ENCODE peak calls at places on chromosomes 6 and 20, in six cellular contexts. C is RWPE2, H is mammary epithelial cell, G is brain microvascular endothelial cell, T is heart left ventricle, M is cardiac muscle cell. U is an unnamed sample.

GRCh38 chr6:52647199-52647598 is 23.7 kb upstream of the TMEM14A start:
- DNase-seq in C (no peak), H (peak; percentile 21), G (no peak), T (no peak), M (peak; percentile 46), U (no peak)

GRCh38 chr6:133894795-133895401 is 6.0 kb downstream of the TCF21 start:
- DNase-seq in C (no peak), H (no peak), G (no peak), T (peak; percentile 69), M (peak; percentile 92), U (no peak)

GRCh38 chr20:52313335-52313963 is 121.9 kb upstream of the ZFP64 start:
- DNase-seq in C (no peak), H (peak; percentile 23), G (peak; percentile 3), T (no peak), M (peak; percentile 68), U (peak; percentile 1)

GRCh38 chr20:8161262-8162071 is 29.4 kb downstream of the PLCB1 start:
- DNase-seq in C (no peak), H (no peak), G (peak; percentile 28), T (no peak), M (no peak), U (no peak)

GRCh38 chr20:57835053-57835452 is 125.2 kb upstream of the PMEPA1 start:
- DNase-seq in C (no peak), H (no peak), G (no peak), T (no peak), M (no peak), U (no peak)

GRCh38 chr6:87705070-87705691 is 3.1 kb upstream of the AKIRIN2 start:
- DNase-seq in C (no peak), H (no peak), G (peak; percentile 37), T (no peak), M (no peak), U (no peak)

GRCh38 chr20:56628873-56629463 is at the start of gene TFAP2C:
- DNase-seq in C (peak; percentile 97), H (peak; percentile 78), G (peak; percentile 29), T (peak; percentile 37), M (peak; percentile 45), U (no peak)

GRCh38 chr6:74946961-74947360 is 258.9 kb downstream of the COL12A1 start:
- DNase-seq in C (no peak), H (peak; percentile 82), G (peak; percentile 40), T (no peak), M (peak; percentile 42), U (no peak)

GRCh38 chr6:143397229-143398222 is 53.0 kb downstream of the ADAT2 start:
- DNase-seq in C (peak; percentile 92), H (peak; percentile 100), G (peak; percentile 66), T (peak; percentile 51), M (peak; percentile 94), U (no peak)

GRCh38 chr20:40632346-40632976 is 56.6 kb downstream of the MAFB start:
- DNase-seq in C (peak; percentile 24), H (no peak), G (no peak), T (no peak), M (no peak), U (no peak)

GRCh38 chr20:64228751-64229518 is 26.6 kb upstream of the PCMTD2 start:
- DNase-seq in C (peak; percentile 80), H (no peak), G (no peak), T (no peak), M (no peak), U (no peak)

GRCh38 chr6:2791124-2792050 is 26.2 kb downstream of the WRNIP1 start:
- DNase-seq in C (no peak), H (peak; percentile 82), G (peak; percentile 94), T (peak; percentile 78), M (peak; percentile 87), U (peak; percentile 53)

GRCh38 chr20:63701329-63702035 is 5.0 kb downstream of the TNFRSF6B start:
- DNase-seq in C (peak; percentile 88), H (no peak), G (no peak), T (no peak), M (no peak), U (no peak)

GRCh38 chr6:74814440-74814839 is 391.4 kb downstream of the COL12A1 start:
- DNase-seq in C (no peak), H (no peak), G (no peak), T (no peak), M (no peak), U (no peak)

GRCh38 chr6:90574610-90575009 is 12.3 kb downstream of the MAP3K7 start:
- DNase-seq in C (no peak), H (no peak), G (peak; percentile 9), T (no peak), M (peak; percentile 28), U (no peak)

GRCh38 chr6:69868252-69868804 is 2.0 kb downstream of the COL19A1 start:
- DNase-seq in C (no peak), H (no peak), G (no peak), T (no peak), M (no peak), U (no peak)

GRCh38 chr6:25582101-25582500 is 69.9 kb upstream of the SCGN start:
- DNase-seq in C (no peak), H (no peak), G (no peak), T (no peak), M (no peak), U (no peak)

GRCh38 chr6:155497273-155497672 is 41.6 kb upstream of the NOX3 start:
- DNase-seq in C (no peak), H (no peak), G (no peak), T (no peak), M (no peak), U (no peak)

GRCh38 chr20:39412091-39412490 is 449.9 kb downstream of the DHX35 start:
- DNase-seq in C (no peak), H (no peak), G (no peak), T (no peak), M (no peak), U (no peak)

GRCh38 chr6:45896783-45897441 is 118.7 kb downstream of the CLIC5 start:
- DNase-seq in C (no peak), H (no peak), G (no peak), T (no peak), M (peak; percentile 69), U (no peak)

GRCh38 chr6:13810688-13811446 is 3.5 kb downstream of the MCUR1 start:
- DNase-seq in C (no peak), H (no peak), G (no peak), T (no peak), M (peak; percentile 4), U (no peak)

GRCh38 chr6:163504984-163505640 is 90.6 kb downstream of the QKI start:
- DNase-seq in C (no peak), H (no peak), G (no peak), T (no peak), M (no peak), U (no peak)

GRCh38 chr20:1883986-1884385 is 11.2 kb upstream of the SIRPA start:
- DNase-seq in C (no peak), H (no peak), G (no peak), T (no peak), M (no peak), U (no peak)

DNA sequence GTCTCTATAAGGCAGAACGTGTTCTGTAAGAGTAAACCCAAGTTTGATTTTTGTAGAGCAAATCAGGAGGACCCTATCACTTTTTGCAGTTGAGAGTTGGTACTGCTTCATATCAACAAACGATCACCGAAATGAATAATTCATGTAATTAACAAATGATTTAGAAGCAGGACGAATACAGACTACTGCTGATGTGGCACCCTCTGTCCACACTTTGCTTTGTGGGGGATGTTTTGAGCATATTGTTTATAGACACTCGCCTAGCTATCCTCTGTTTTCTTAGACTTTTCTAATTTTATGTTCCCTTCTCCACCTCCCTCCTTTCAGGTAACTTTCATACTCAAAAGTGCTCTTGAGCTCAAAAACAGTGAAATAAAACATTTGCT is 1.6 kb downstream of the CD2AP start:
- DNase-seq in C (no peak), H (no peak), G (no peak), T (no peak), M (peak; percentile 21), U (no peak)
- H3K27ac ChIP-seq in C (peak overlapping the region; percentile 78), H (peak overlapping the region; percentile 75), G (peak overlapping the region; percentile 77), T (peak overlapping the region; percentile 96), M (peak overlapping the region; percentile 90), U (no peak overlapping the region)

GRCh38 chr6:50973464-50973863 is 154.8 kb downstream of the TFAP2B start:
- DNase-seq in C (no peak), H (no peak), G (no peak), T (no peak), M (no peak), U (no peak)

GRCh38 chr6:50966986-50967385 is 148.3 kb downstream of the TFAP2B start:
- DNase-seq in C (no peak), H (no peak), G (no peak), T (no peak), M (no peak), U (no peak)

GRCh38 chr6:50974319-50974718 is 155.6 kb downstream of the TFAP2B start:
- DNase-seq in C (no peak), H (no peak), G (no peak), T (no peak), M (no peak), U (no peak)

GRCh38 chr6:50975216-50975615 is 156.5 kb downstream of the TFAP2B start:
- DNase-seq in C (no peak), H (no peak), G (no peak), T (no peak), M (no peak), U (no peak)

DNA sequence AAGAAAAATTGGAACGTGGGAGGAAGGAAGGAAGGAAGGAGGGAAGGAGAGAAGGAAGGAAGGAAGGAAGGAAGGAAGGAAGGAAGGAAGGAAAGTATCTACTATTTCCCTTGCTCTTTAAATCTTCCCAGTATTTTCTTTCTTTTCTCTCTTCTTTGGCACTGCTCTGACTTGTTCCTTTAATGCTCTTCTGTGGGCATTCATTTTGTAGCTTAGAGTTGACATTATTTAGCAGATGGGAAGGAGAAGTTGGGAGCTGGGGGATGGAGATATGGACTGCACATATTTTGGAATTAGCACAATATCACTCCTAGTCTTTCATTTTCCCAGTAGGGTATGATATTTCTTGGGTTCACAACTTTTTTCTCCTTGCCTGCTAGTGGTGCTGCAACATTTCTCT is 152.2 kb downstream of the TFAP2B start:
- DNase-seq in C (no peak), H (no peak), G (no peak), T (no peak), M (no peak), U (no peak)
- H3K27ac ChIP-seq in C (no peak overlapping the region), H (no peak overlapping the region), G (no peak overlapping the region), T (no peak overlapping the region), M (no peak overlapping the region), U (no peak overlapping the region)

GRCh38 chr6:110285306-110286060 is 72.7 kb downstream of the METTL24 start:
- DNase-seq in C (no peak), H (no peak), G (no peak), T (no peak), M (no peak), U (no peak)
- H3K27ac ChIP-seq in C (no peak overlapping the region), H (no peak overlapping the region), G (no peak overlapping the region), T (no peak overlapping the region), M (no peak overlapping the region), U (no peak overlapping the region)

DNA sequence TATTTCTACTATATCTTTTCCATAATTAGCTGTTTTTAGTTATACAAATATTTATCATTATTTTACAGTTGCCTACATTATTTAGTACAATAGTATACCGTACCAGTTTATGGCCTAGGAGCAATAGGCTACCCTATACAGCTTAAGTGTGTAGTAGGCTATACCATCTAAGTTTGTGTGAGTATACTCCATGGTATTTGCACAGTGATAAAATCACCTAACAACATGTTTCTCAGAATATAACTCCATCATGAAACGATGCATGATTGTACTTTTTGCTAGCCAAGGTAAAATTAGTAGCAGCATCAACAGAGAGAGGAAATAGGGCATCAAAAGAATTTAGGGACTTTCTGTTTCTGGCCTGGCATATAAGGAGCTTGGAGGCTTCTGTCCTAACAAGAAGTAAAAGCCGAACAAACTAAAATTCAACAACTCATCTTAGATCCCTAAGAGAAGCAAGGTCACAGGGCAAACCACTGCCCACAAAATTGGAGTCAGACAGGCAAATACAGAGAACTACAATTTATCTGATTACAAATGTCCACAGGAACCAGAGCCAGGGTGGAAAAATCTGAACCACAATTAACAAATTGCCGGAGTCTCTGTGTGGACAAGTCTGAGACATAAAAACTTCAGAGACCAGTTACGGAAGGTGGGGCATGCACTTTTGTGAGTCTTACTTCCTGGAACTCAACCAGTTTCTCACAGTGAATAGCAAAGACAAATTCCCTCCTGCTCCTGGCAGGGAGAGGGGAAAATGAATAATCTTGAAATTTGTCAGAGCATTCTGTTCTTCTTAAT is 671.4 kb downstream of the RFPL4B start:
- DNase-seq in C (no peak), H (peak; percentile 93), G (peak; percentile 79), T (peak; percentile 12), M (peak; percentile 94), U (no peak)
- H3K27ac ChIP-seq in C (peak overlapping the region; percentile 50), H (peak overlapping the region; percentile 19), G (peak overlapping the region; percentile 75), T (peak overlapping the region; percentile 46), M (no peak overlapping the region), U (no peak overlapping the region)